ENCODE peak calls at places on chromosomes 6 and 20, in four cellular contexts. F, A, G and B are unnamed samples.

GRCh38 chr20:3970016-3970415 is 45.3 kb downstream of the RNF24 start:
- DNase-seq in F (no peak), A (no peak), G (no peak), B (no peak)

GRCh38 chr20:8981482-8981881 is 87.4 kb upstream of the PLCB4 start:
- DNase-seq in F (no peak), A (peak), G (no peak), B (no peak)

GRCh38 chr20:47799116-47799715 is 13.9 kb upstream of the SULF2 start:
- DNase-seq in F (no peak), A (no peak), G (no peak), B (no peak)

GRCh38 chr6:143015300-143015706 is 45.4 kb upstream of the AIG1 start:
- DNase-seq in F (no peak), A (no peak), G (peak), B (no peak)

GRCh38 chr6:12545837-12546658 is 170.5 kb upstream of the PHACTR1 start:
- DNase-seq in F (no peak), A (no peak), G (peak), B (peak)

GRCh38 chr6:113306552-113307145 is 550.5 kb upstream of the MARCKS start:
- DNase-seq in F (no peak), A (peak), G (peak), B (no peak)

GRCh38 chr6:53517021-53517420 is 27.9 kb downstream of the GCLC start:
- DNase-seq in F (no peak), A (no peak), G (no peak), B (no peak)

GRCh38 chr6:143652840-143653239 is 24.9 kb upstream of the PHACTR2 start:
- DNase-seq in F (no peak), A (no peak), G (no peak), B (no peak)

GRCh38 chr6:128121610-128122009 is 220.8 kb upstream of the THEMIS start:
- DNase-seq in F (no peak), A (no peak), G (no peak), B (no peak)

GRCh38 chr20:17796096-17796563 is 96.4 kb downstream of the BANF2 start:
- DNase-seq in F (peak), A (peak), G (no peak), B (no peak)

GRCh38 chr6:2766767-2767314 is 1.6 kb downstream of the WRNIP1 start:
- DNase-seq in F (no peak), A (no peak), G (no peak), B (no peak)

GRCh38 chr6:2768125-2768524 is 2.9 kb downstream of the WRNIP1 start:
- DNase-seq in F (no peak), A (no peak), G (peak), B (no peak)

GRCh38 chr6:2770171-2770570 is 5.0 kb downstream of the WRNIP1 start:
- DNase-seq in F (no peak), A (no peak), G (no peak), B (no peak)

GRCh38 chr6:2767327-2767985 is 2.3 kb downstream of the WRNIP1 start:
- DNase-seq in F (no peak), A (no peak), G (no peak), B (no peak)

DNA sequence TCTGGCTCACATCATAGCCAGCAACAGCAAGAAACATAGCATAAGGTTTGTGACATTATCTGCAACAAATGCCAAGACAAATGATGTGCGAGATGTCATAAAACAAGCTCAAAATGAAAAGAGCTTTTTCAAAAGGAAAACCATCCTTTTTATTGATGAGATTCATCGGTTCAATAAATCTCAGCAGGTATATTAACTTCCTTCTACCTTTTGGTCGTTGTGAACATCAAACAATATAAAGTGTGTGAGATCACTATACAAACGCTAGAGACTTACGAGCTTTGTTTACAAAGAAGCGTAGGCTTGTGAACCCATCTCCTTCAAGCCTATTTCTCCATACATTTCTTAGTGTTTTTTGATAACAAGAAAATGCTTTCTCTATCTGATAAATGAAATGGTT is 3.5 kb downstream of the WRNIP1 start:
- DNase-seq in F (no peak), A (no peak), G (no peak), B (no peak)
- H3K4me3 ChIP-seq in F (peak), A (no peak), G (peak), B (peak)

GRCh38 chr6:146917979-146918378 is 286.2 kb upstream of the STXBP5 start:
- DNase-seq in F (no peak), A (no peak), G (no peak), B (no peak)

GRCh38 chr6:146919017-146919416 is 285.2 kb upstream of the STXBP5 start:
- DNase-seq in F (no peak), A (no peak), G (no peak), B (no peak)

GRCh38 chr6:146928503-146928902 is 275.7 kb upstream of the STXBP5 start:
- DNase-seq in F (no peak), A (no peak), G (no peak), B (no peak)

GRCh38 chr6:146925846-146926245 is 278.4 kb upstream of the STXBP5 start:
- DNase-seq in F (no peak), A (no peak), G (no peak), B (no peak)

DNA sequence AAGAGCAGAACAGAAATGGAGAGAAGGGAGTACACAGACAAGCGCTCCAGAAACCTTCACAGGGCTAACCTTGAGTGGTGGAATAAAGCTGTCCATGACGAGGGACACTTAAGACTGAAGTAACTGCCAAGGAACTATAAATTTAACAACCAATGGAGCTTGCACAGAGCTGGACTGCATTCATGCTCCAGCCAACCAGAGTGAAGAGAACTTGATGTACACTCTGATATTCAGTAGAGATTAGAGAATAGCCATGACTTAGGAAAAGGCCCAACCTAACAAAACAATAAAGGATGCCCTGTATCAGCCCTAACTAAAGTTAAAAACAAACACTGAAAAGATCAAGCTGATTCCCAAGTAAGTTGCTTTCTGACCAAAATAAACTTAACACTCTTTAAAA is 280.8 kb upstream of the STXBP5 start:
- DNase-seq in F (no peak), A (no peak), G (no peak), B (no peak)
- H3K4me3 ChIP-seq in F (no peak), A (no peak), G (no peak), B (no peak)

GRCh38 chr6:159013229-159013628 is 13.2 kb upstream of the RSPH3 start:
- DNase-seq in F (no peak), A (no peak), G (no peak), B (no peak)

GRCh38 chr6:159012201-159012600 is 12.2 kb upstream of the RSPH3 start:
- DNase-seq in F (no peak), A (no peak), G (no peak), B (no peak)

GRCh38 chr6:159004592-159004991 is 4.6 kb upstream of the RSPH3 start:
- DNase-seq in F (no peak), A (no peak), G (no peak), B (no peak)

GRCh38 chr6:159007510-159007909 is 7.5 kb upstream of the RSPH3 start:
- DNase-seq in F (no peak), A (no peak), G (no peak), B (no peak)

GRCh38 chr6:159008656-159009288 is 8.8 kb upstream of the RSPH3 start:
- DNase-seq in F (no peak), A (no peak), G (peak), B (no peak)
- H3K4me3 ChIP-seq in F (no peak), A (no peak), G (peak), B (no peak)

GRCh38 chr20:50285376-50286173 is 94.9 kb downstream of the CEBPB start:
- DNase-seq in F (no peak), A (no peak), G (peak), B (no peak)
- H3K4me3 ChIP-seq in F (peak), A (no peak), G (no peak), B (no peak)

GRCh38 chr6:4017847-4018193 is 61.1 kb downstream of the FAM217A start:
- DNase-seq in F (no peak), A (no peak), G (peak), B (no peak)

GRCh38 chr6:4020822-4021132 is 58.2 kb downstream of the FAM217A start:
- DNase-seq in F (no peak), A (no peak), G (no peak), B (no peak)

GRCh38 chr6:4012826-4013225 is 66.1 kb downstream of the FAM217A start:
- DNase-seq in F (no peak), A (no peak), G (no peak), B (no peak)

GRCh38 chr6:4018194-4019111 is 60.5 kb downstream of the FAM217A start:
- DNase-seq in F (peak), A (peak), G (peak), B (peak)

DNA sequence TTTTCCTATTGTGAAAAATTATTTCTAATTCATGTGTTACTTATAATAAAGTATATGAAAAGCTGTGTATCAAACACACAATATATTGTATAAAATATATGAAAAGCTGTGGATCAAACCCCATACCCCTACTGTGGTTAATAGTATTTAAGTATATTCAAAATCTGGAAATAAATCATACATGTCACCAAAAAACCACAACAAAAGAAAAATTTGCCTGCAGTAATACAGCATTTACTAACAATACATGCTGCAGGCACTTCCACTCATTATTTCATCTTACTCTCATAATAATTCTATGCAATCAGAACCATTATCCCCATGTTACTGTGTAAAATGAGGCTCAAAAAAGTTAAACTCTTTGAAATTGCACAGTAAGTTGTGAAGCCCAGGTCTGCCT is 61.9 kb downstream of the FAM217A start:
- DNase-seq in F (no peak), A (no peak), G (no peak), B (no peak)
- H3K4me3 ChIP-seq in F (peak), A (no peak), G (peak), B (peak)

DNA sequence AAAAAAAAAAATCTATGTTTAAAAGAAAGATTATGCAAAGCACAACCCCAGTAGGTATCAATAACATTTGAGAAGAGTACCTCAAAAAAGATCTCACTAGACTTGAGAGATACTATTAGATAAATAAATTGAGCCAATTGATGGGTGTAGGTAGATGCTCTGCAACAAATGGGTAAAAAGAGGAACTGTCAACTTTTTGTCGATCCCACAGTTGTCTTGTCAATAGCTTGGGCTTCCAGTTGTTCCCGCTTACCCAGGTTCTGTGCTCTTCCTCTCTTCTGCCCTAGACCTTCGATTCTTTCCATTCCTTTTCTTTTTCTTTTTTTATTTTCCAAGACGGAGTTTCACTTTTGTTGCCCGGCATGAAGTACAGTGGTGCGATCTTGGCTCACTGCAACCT is 226.9 kb downstream of the SOX4 start:
- DNase-seq in F (no peak), A (no peak), G (no peak), B (no peak)
- H3K4me3 ChIP-seq in F (no peak), A (no peak), G (no peak), B (no peak)

GRCh38 chr6:139262519-139263300 is 29.1 kb downstream of the TXLNB start:
- DNase-seq in F (no peak), A (no peak), G (peak), B (no peak)
- H3K4me3 ChIP-seq in F (no peak), A (no peak), G (no peak), B (no peak)

GRCh38 chr6:111602481-111603404 is 2.9 kb downstream of the TRAF3IP2 start:
- DNase-seq in F (peak), A (no peak), G (no peak), B (no peak)
- H3K4me3 ChIP-seq in F (peak), A (peak), G (no peak), B (peak)

DNA sequence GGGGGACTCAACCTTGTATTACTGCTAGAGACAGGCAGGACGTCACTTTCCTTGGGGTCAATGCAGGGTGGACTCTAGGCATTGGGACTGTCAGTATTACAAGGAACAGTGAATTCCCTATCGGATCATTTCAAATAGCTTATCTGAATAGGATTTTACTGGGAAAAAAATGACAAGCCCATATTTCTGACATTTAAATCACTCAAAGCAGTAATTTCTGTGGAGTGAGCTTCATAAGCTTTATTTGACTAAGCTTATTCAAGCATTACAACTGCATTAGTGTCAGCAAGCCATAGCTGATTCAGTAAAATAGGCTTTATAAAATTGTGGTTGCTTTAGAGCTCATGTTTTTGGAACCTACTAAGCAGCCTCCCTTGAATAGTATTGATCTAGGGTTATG is 44.3 kb downstream of the TRDN start:
- DNase-seq in F (no peak), A (no peak), G (no peak), B (no peak)
- H3K4me3 ChIP-seq in F (no peak), A (no peak), G (no peak), B (no peak)